ENCODE peak calls at places on chromosomes 13 and 19, in nine cellular contexts. L is transverse colon, Q is A549, J is uterus, D is suprapubic skin, B is testis, T is esophagus squamous epithelium, U is ovary, E is upper lobe of left lung. N is an unnamed sample.

GRCh38 chr19:1376415-1376805 is 7.3 kb upstream of the NDUFS7 start:
- DNase-seq in T (no peak), J (no peak), L (no peak), U (no peak), D (no peak), B (no peak), E (no peak), Q (no peak), N (no peak)

GRCh38 chr13:24267283-24267682 is 42.1 kb upstream of the C1QTNF9 start:
- DNase-seq in D (no peak), L (no peak), T (no peak), U (peak), J (no peak), E (no peak), Q (no peak), B (peak), N (peak)

GRCh38 chr13:33678906-33679657 is 138.9 kb upstream of the RFC3 start:
- DNase-seq in U (peak), B (peak), D (no peak), T (no peak), L (peak), Q (peak), E (peak), J (peak), N (peak)

GRCh38 chr19:35973487-35973886 is 21.5 kb upstream of the SDHAF1 start:
- DNase-seq in J (no peak), Q (peak), L (no peak), B (no peak), D (no peak), T (no peak), U (no peak), E (no peak), N (no peak)

GRCh38 chr19:13035820-13036365 is 40.6 kb downstream of the NFIX start:
- DNase-seq in L (no peak), J (no peak), U (no peak), Q (no peak), T (no peak), D (no peak), E (no peak), B (no peak), N (no peak)

GRCh38 chr19:4800591-4801081 is 9.1 kb downstream of the FEM1A start:
- DNase-seq in Q (no peak), U (no peak), L (no peak), D (peak), T (no peak), J (no peak), E (peak), B (no peak), N (no peak)

GRCh38 chr13:73767747-73768315 is 366.4 kb downstream of the KLF12 start:
- DNase-seq in E (no peak), U (no peak), T (no peak), L (no peak), B (no peak), J (no peak), Q (peak), D (no peak), N (no peak)

GRCh38 chr13:73168226-73168992 is 109.6 kb downstream of the KLF5 start:
- DNase-seq in T (no peak), D (no peak), E (no peak), U (no peak), L (no peak), J (no peak), Q (no peak), B (no peak), N (no peak)

GRCh38 chr19:1923319-1923718 is 17.7 kb upstream of the CSNK1G2 start:
- DNase-seq in D (no peak), L (no peak), T (no peak), J (no peak), B (no peak), U (no peak), E (no peak), Q (no peak), N (peak)

GRCh38 chr13:42478531-42479156 is 95.3 kb upstream of the TNFSF11 start:
- DNase-seq in E (no peak), U (no peak), B (no peak), J (no peak), T (no peak), D (no peak), Q (peak), L (no peak), N (no peak)

GRCh38 chr13:41065098-41065497 is 3.8 kb downstream of the WBP4 start:
- DNase-seq in B (no peak), E (no peak), J (no peak), L (no peak), T (no peak), D (no peak), Q (no peak), U (no peak), N (no peak)

GRCh38 chr19:19542507-19542906 is 4.4 kb downstream of the CILP2 start:
- DNase-seq in U (no peak), Q (no peak), J (no peak), D (no peak), L (no peak), T (no peak), E (peak), B (no peak), N (no peak)

GRCh38 chr19:2977686-2978466 is 512 bp downstream of the TLE6 start:
- DNase-seq in E (no peak), L (no peak), T (no peak), J (no peak), U (no peak), B (no peak), D (no peak), Q (no peak), N (no peak)

GRCh38 chr19:33383722-33384292 is 10.3 kb downstream of the CEBPG start:
- DNase-seq in L (peak), T (no peak), U (no peak), D (peak), Q (no peak), E (no peak), J (no peak), B (no peak), N (peak)

GRCh38 chr13:23320926-23321533 is 112.5 kb downstream of the SACS start:
- DNase-seq in J (no peak), T (no peak), D (no peak), U (no peak), Q (no peak), E (no peak), B (no peak), L (no peak), N (no peak)

GRCh38 chr19:2240881-2241760 is 4.5 kb downstream of the SF3A2 start:
- DNase-seq in J (no peak), Q (no peak), T (no peak), D (no peak), E (peak), B (peak), L (no peak), U (no peak), N (no peak)

GRCh38 chr13:108915634-108916497 is 286.5 kb downstream of the MYO16 start:
- DNase-seq in U (peak), D (peak), J (peak), E (peak), L (peak), Q (peak), T (peak), B (peak), N (peak)

GRCh38 chr19:48400018-48400742 is 6.7 kb downstream of the GRIN2D start:
- DNase-seq in B (peak), U (no peak), E (no peak), J (peak), T (no peak), D (peak), Q (peak), L (peak), N (peak)

GRCh38 chr13:111423168-111423785 is 102.8 kb downstream of the TEX29 start:
- DNase-seq in B (no peak), J (no peak), U (no peak), T (no peak), E (no peak), Q (no peak), L (no peak), D (no peak), N (no peak)

GRCh38 chr13:76522083-76522755 is 364.0 kb downstream of the KCTD12 start:
- DNase-seq in Q (no peak), D (no peak), J (no peak), U (no peak), E (no peak), L (no peak), B (no peak), T (no peak), N (no peak)

GRCh38 chr13:103883152-103883551 is 816.9 kb upstream of the SLC10A2 start:
- DNase-seq in B (peak), J (peak), Q (peak), T (no peak), L (peak), U (no peak), D (peak), E (peak), N (peak)

GRCh38 chr19:19064811-19065745 is 1.3 kb downstream of the SLC25A42 start:
- DNase-seq in B (no peak), D (no peak), U (no peak), E (no peak), L (peak), J (no peak), T (no peak), Q (no peak), N (peak)

GRCh38 chr19:3575260-3575741 is 2.6 kb downstream of the HMG20B start:
- DNase-seq in U (no peak), Q (peak), B (peak), E (no peak), D (no peak), T (no peak), J (no peak), L (no peak), N (no peak)

GRCh38 chr19:19021115-19021514 is 12.2 kb downstream of the SUGP2 start:
- DNase-seq in T (no peak), J (no peak), B (no peak), L (no peak), U (no peak), E (no peak), Q (no peak), D (no peak), N (no peak)

GRCh38 chr13:26867451-26868067 is 107.0 kb upstream of the GPR12 start:
- DNase-seq in Q (peak), T (no peak), E (no peak), L (no peak), J (no peak), U (no peak), D (no peak), B (peak), N (no peak)

GRCh38 chr13:47218611-47219010 is 321.8 kb upstream of the HTR2A start:
- DNase-seq in T (no peak), Q (no peak), U (no peak), D (no peak), J (no peak), L (no peak), B (no peak), E (no peak), N (no peak)

GRCh38 chr19:37855098-37855497 is 51.3 kb downstream of the WDR87 start:
- DNase-seq in J (no peak), D (no peak), E (peak), L (peak), B (peak), T (no peak), U (no peak), Q (no peak), N (peak)

GRCh38 chr19:42295831-42296525 is 6.0 kb upstream of the PRR19 start:
- DNase-seq in D (peak), U (peak), J (peak), Q (peak), E (peak), L (peak), T (no peak), B (peak), N (peak)

GRCh38 chr13:35157143-35157755 is 215.2 kb downstream of the NBEA start:
- DNase-seq in B (peak), J (no peak), U (no peak), L (peak), D (no peak), Q (peak), E (no peak), T (no peak), N (no peak)

GRCh38 chr19:52601025-52601973 is 31.2 kb downstream of the ZNF701 start:
- DNase-seq in D (peak), L (peak), U (peak), J (peak), B (peak), E (peak), Q (no peak), T (peak), N (peak)

GRCh38 chr13:71643466-71643865 is 223.5 kb downstream of the DACH1 start:
- DNase-seq in J (no peak), U (no peak), Q (no peak), D (no peak), T (no peak), L (no peak), E (no peak), B (no peak), N (no peak)

GRCh38 chr13:47869780-47870179 is 131.3 kb downstream of the SUCLA2 start:
- DNase-seq in D (no peak), B (no peak), J (no peak), Q (no peak), L (no peak), T (no peak), U (no peak), E (no peak), N (no peak)

GRCh38 chr19:49020931-49021895 is 2.9 kb downstream of the CGB3 start:
- DNase-seq in T (no peak), U (no peak), J (no peak), D (no peak), Q (peak), L (no peak), E (no peak), B (no peak), N (no peak)

GRCh38 chr13:40340368-40341085 is 325.9 kb downstream of the FOXO1 start:
- DNase-seq in E (no peak), Q (peak), B (no peak), L (no peak), U (no peak), D (no peak), J (no peak), T (no peak), N (no peak)

GRCh38 chr13:103436057-103436654 is 369.9 kb upstream of the SLC10A2 start:
- DNase-seq in B (no peak), T (no peak), E (no peak), J (no peak), D (no peak), L (no peak), Q (no peak), U (no peak), N (no peak)

GRCh38 chr13:66468656-66469055 is 761.5 kb downstream of the PCDH9 start:
- DNase-seq in B (no peak), E (no peak), L (no peak), Q (no peak), D (no peak), J (no peak), U (no peak), T (no peak), N (no peak)

GRCh38 chr13:24995225-24995804 is 100.6 kb upstream of the PABPC3 start:
- DNase-seq in B (peak), T (no peak), J (no peak), D (no peak), L (peak), U (no peak), Q (peak), E (peak), N (no peak)

GRCh38 chr19:53775524-53775923 is 48.6 kb downstream of the NLRP12 start:
- DNase-seq in L (no peak), D (no peak), Q (no peak), B (no peak), J (no peak), U (no peak), E (no peak), T (no peak), N (no peak)

GRCh38 chr13:44762946-44763345 is 186.8 kb upstream of the TSC22D1 start:
- DNase-seq in J (no peak), B (no peak), U (no peak), D (no peak), E (no peak), T (no peak), Q (no peak), L (no peak), N (no peak)

GRCh38 chr13:44758595-44759221 is 182.6 kb upstream of the TSC22D1 start:
- DNase-seq in L (peak), Q (peak), D (no peak), B (no peak), J (no peak), E (no peak), T (no peak), U (no peak), N (no peak)

GRCh38 chr13:44759222-44759721 is 183.1 kb upstream of the TSC22D1 start:
- DNase-seq in J (no peak), D (no peak), E (no peak), L (peak), U (no peak), B (no peak), T (no peak), Q (no peak), N (no peak)

GRCh38 chr13:44759723-44760360 is 183.7 kb upstream of the TSC22D1 start:
- DNase-seq in D (no peak), E (peak), U (no peak), Q (no peak), J (no peak), T (no peak), L (no peak), B (no peak), N (no peak)

DNA sequence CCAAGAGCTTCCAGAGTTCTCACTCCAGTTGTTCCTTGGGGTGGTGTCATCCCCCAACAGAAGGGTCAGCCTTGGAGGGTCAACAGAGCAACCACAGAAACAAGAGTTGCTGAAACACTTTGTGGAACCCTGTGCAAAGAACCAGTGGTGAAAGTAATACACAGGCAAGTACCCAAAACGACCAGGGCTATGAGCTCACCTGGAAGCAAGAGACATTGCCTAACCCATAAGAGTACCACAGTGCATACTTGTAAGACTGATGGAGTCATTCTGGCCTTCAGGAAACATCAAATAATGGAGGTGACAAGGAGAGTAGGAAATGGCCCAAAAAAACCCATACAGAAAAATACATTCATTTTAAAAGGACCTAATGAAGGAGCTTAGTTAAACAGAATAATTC is 184.3 kb upstream of the TSC22D1 start:
- DNase-seq in Q (no peak), T (no peak), E (peak), U (no peak), J (no peak), B (no peak), D (no peak), L (no peak), N (no peak)
- H3K27ac ChIP-seq in Q (no peak), T (peak), E (peak), U (no peak), J (no peak), B (no peak), D (peak), L (peak), N (no peak)

GRCh38 chr19:6032381-6032780 is 54.4 kb upstream of the RANBP3 start:
- DNase-seq in U (no peak), Q (no peak), E (no peak), B (peak), J (peak), D (peak), T (no peak), L (no peak), N (no peak)
- TF ChIP-seq CTCF in U (no peak), Q (no peak), E (no peak), B (no peak), J (no peak), D (no peak), T (no peak), L (no peak), N (no peak)

DNA sequence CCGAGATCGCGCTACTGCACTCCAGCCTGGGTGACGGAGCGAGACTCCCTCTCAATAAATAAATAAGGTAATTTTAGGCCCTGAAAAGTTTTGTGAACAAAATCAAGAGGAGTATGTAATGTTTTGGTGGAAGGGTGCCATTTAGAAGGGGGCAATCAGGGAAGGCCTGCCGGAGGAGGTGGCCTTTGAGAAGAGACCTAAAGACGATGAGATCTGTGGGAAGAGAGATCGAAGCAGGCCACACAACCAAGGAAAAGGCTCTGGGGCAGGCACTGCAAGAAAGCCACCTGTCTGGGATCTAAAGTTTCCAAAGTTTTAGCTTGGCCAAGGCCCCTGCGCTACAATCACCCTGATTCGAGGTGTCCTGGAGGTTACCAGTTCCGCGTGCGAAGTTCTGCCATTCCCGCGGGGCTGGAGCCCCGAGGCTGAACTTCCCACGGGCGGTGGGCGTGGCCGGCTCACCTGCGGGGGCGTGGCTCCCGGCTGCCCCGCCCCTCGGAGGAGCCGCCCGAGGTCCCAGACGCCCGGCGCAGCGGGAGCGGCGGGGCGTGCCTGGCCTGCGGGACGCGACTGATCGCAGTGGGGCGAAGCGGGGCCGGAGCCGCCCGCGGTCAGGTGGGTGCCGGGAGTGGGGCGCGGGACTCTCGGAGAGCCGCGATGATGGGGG is at the start of gene KLC3:
- DNase-seq in L (peak), U (no peak), J (no peak), D (no peak), Q (no peak), B (peak), E (peak), T (no peak), N (no peak)
- TF ChIP-seq POLR2A in L (no peak), U (no peak), J (no peak), D (no peak), Q (no peak), B (no peak), E (no peak), T (peak), N (no peak)

DNA sequence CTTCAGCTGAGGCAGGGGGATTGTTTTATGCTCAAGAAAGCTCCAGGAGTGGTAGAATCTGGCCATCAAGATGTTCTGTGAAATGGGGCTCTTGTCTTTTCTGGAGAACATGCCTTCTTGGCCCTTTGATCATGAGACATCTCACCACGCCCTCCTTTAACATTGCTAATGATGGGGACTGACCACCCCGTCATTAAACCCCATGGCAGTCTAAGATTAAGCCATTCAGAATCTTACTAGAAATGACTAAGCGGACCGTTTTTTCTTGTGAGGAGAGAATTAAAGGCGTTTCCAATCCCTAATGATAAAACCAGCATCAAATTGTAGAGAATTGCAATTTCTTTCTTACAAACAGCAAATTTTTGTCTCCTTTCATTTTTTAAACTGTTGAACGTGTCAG is 89.4 kb downstream of the COL4A2 start:
- DNase-seq in J (no peak), L (no peak), D (no peak), T (no peak), Q (no peak), U (no peak), E (no peak), B (no peak), N (no peak)
- H3K27ac ChIP-seq in J (peak), L (peak), D (peak), T (peak), Q (peak), U (peak), E (peak), B (peak), N (peak)

DNA sequence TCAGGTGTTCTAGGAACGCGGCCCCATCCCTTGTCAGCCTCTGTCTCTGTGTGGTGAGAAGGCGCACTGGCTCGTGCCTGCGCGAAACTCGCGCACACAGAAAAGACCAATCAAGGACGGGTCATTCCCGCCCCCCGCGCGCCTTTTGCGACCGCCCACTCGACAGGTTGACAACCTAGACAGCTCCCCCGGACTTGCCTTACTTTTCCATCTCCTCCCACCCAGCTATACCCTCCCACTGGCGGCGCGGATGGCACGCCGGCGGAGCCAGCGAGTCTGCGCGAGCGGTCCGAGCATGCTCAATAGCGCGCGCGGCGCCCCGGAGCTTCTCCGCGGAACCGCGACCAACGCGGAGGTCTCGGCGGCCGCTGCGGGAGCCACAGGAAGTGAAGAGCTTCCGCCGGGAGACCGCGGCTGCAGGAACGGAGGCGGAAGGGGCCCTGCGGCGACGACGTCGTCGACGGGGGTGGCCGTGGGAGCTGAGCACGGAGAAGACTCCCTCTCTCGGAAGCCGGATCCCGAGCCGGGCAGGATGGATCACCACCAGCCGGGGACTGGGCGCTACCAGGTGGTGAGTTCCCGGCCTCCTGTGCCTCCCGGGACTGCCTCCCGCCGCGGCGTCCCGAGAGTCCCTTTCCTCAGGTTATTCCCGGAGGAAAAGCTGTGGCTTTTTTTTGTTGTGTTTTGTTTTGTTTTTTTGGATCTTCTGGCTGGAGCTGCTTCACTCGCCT is at the start of gene NDFIP2:
- DNase-seq in L (peak), Q (peak), B (peak), E (peak), D (peak), U (peak), J (peak), T (peak), N (peak)
- TF ChIP-seq CTCF in L (no peak), Q (no peak), B (no peak), E (peak), D (no peak), U (no peak), J (peak), T (no peak), N (no peak)

GRCh38 chr19:6017576-6017975 is 39.6 kb upstream of the RANBP3 start:
- DNase-seq in Q (no peak), J (no peak), D (no peak), E (no peak), L (no peak), B (no peak), T (no peak), U (no peak), N (no peak)
- TF ChIP-seq POLR2A in Q (no peak), J (no peak), D (no peak), E (no peak), L (no peak), B (no peak), T (no peak), U (no peak), N (no peak)

N was measured in Peyer's patch.